ENCODE peak calls at places on chromosomes 3 and 15, in ten cellular contexts. L, V, W, K, M, X, G, P, I and H are unnamed samples.

GRCh38 chr15:79849789-79850188 is 47.0 kb downstream of the MTHFS start:
- DNase-seq in L (peak; percentile 35), V (no peak), W (peak; percentile 82), K (no peak), M (peak; percentile 12), X (no peak), G (peak; percentile 30), P (no peak), I (no peak), H (peak; percentile 19)

GRCh38 chr3:42709621-42710020 is 7.0 kb upstream of the HHATL start:
- DNase-seq in L (no peak), V (peak; percentile 30), W (no peak), K (peak; percentile 19), M (no peak), X (peak; percentile 36), G (no peak), P (no peak), I (no peak), H (no peak)

GRCh38 chr3:4813855-4814254 is 165.4 kb upstream of the BHLHE40 start:
- DNase-seq in L (no peak), V (no peak), W (no peak), K (no peak), M (no peak), X (no peak), G (no peak), P (no peak), I (no peak), H (no peak)

GRCh38 chr3:118468801-118469200 is 565.8 kb downstream of the IGSF11 start:
- DNase-seq in L (no peak), V (no peak), W (no peak), K (no peak), M (no peak), X (no peak), G (no peak), P (no peak), I (no peak), H (no peak)

GRCh38 chr3:160478338-160478737 is 28.8 kb upstream of the TRIM59 start:
- DNase-seq in L (no peak), V (no peak), W (no peak), K (no peak), M (no peak), X (no peak), G (no peak), P (no peak), I (no peak), H (no peak)

GRCh38 chr3:72766866-72767265 is 81.4 kb downstream of the SHQ1 start:
- DNase-seq in L (no peak), V (no peak), W (peak; percentile 55), K (no peak), M (no peak), X (no peak), G (no peak), P (no peak), I (no peak), H (no peak)

GRCh38 chr3:18087963-18088362 is 337.2 kb downstream of the SATB1 start:
- DNase-seq in L (no peak), V (no peak), W (no peak), K (no peak), M (no peak), X (no peak), G (no peak), P (no peak), I (no peak), H (no peak)

GRCh38 chr3:4976109-4976508 is 3.1 kb upstream of the BHLHE40 start:
- DNase-seq in L (peak; percentile 48), V (no peak), W (peak; percentile 82), K (no peak), M (peak; percentile 79), X (peak; percentile 82), G (peak; percentile 56), P (peak; percentile 60), I (peak; percentile 87), H (no peak)

GRCh38 chr3:59540696-59541095 is 490.9 kb upstream of the CFAP20DC start:
- DNase-seq in L (no peak), V (no peak), W (peak; percentile 17), K (no peak), M (no peak), X (no peak), G (no peak), P (no peak), I (no peak), H (no peak)

GRCh38 chr3:59540241-59540640 is 490.4 kb upstream of the CFAP20DC start:
- DNase-seq in L (no peak), V (no peak), W (no peak), K (no peak), M (no peak), X (no peak), G (no peak), P (no peak), I (no peak), H (no peak)

GRCh38 chr3:59541352-59541751 is 491.5 kb upstream of the CFAP20DC start:
- DNase-seq in L (no peak), V (no peak), W (no peak), K (no peak), M (no peak), X (no peak), G (no peak), P (no peak), I (no peak), H (peak; percentile 47)

DNA sequence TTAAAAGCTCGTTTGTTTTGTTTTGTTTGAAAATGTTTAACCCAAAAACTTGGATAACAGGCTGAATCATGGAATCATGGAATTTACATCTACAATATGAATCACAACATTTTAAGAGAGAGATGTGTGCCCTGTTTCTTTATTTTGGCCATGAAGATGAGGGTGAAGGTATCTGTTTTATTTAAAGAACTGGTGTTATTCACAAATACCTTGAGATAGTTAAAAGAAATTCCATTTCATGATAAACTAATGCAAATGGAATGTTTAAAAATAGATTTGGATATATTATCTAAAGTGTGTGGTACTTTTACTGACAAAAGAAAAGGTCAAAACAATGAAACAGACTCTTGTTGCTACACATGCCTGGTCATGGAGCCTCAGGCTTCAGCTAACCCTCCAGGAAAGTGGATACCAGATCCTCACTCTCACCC is 486.0 kb upstream of the CFAP20DC start:
- DNase-seq in L (no peak), V (no peak), W (no peak), K (no peak), M (no peak), X (no peak), G (peak; percentile 2), P (no peak), I (no peak), H (no peak)
- TF ChIP-seq POLR2AphosphoS5 in L (no peak), V (no peak), W (no peak), K (no peak), M (no peak), X (no peak), G (no peak), P (no peak), I (no peak), H (no peak)

GRCh38 chr3:187016639-187017345 is 86.5 kb downstream of the ST6GAL1 start:
- DNase-seq in L (no peak), V (no peak), W (no peak), K (no peak), M (peak; percentile 53), X (no peak), G (no peak), P (no peak), I (no peak), H (no peak)

GRCh38 chr3:187021748-187022402 is 91.5 kb downstream of the ST6GAL1 start:
- DNase-seq in L (no peak), V (no peak), W (no peak), K (no peak), M (no peak), X (no peak), G (no peak), P (no peak), I (no peak), H (no peak)

GRCh38 chr3:187017511-187018230 is 87.3 kb downstream of the ST6GAL1 start:
- DNase-seq in L (no peak), V (no peak), W (no peak), K (no peak), M (no peak), X (no peak), G (no peak), P (no peak), I (no peak), H (no peak)

GRCh38 chr3:187020376-187020775 is 90.0 kb downstream of the ST6GAL1 start:
- DNase-seq in L (no peak), V (no peak), W (no peak), K (no peak), M (no peak), X (no peak), G (no peak), P (no peak), I (no peak), H (no peak)

GRCh38 chr3:187019542-187020072 is 89.3 kb downstream of the ST6GAL1 start:
- DNase-seq in L (no peak), V (no peak), W (peak; percentile 34), K (no peak), M (peak; percentile 9), X (no peak), G (peak; percentile 10), P (no peak), I (no peak), H (no peak)
- TF ChIP-seq CTCF in L (no peak), V (no peak), W (peak; percentile 38), K (no peak), M (peak; percentile 53), X (no peak), G (no peak), P (no peak), I (no peak), H (no peak)

GRCh38 chr3:49025005-49025792 is 3.3 kb downstream of the NDUFAF3 start:
- DNase-seq in L (no peak), V (no peak), W (no peak), K (no peak), M (no peak), X (no peak), G (peak; percentile 17), P (no peak), I (no peak), H (no peak)

GRCh38 chr3:49027634-49028033 is 1.6 kb downstream of the IMPDH2 start:
- DNase-seq in L (no peak), V (no peak), W (no peak), K (no peak), M (no peak), X (no peak), G (no peak), P (no peak), I (no peak), H (no peak)

GRCh38 chr3:49025793-49026520 is 3.2 kb downstream of the IMPDH2 start:
- DNase-seq in L (no peak), V (no peak), W (no peak), K (no peak), M (no peak), X (no peak), G (no peak), P (no peak), I (no peak), H (no peak)

GRCh38 chr3:49028298-49028672 is 913 bp downstream of the IMPDH2 start:
- DNase-seq in L (no peak), V (no peak), W (no peak), K (no peak), M (no peak), X (no peak), G (peak; percentile 4), P (no peak), I (no peak), H (no peak)

DNA sequence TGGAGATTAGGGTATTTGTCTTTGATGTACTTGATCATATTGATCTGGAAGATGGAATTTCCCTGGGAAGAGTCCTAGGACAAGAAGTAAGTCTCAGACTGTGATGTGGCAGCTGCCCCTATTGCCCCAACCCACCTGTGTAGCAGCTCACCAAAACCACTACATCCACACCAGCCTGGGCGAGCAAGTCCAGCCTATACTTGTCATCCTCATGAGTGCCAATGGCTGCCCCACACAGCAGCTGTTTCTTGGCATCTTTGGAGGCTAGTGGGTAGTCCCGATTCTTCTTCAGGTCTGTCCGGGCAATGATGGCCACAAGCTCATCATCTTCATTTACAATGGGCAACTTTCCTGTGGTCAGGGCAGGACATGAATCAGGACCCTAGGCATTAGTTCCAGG is 2.7 kb downstream of the IMPDH2 start:
- DNase-seq in L (no peak), V (no peak), W (no peak), K (no peak), M (no peak), X (no peak), G (no peak), P (no peak), I (no peak), H (no peak)
- TF ChIP-seq POLR2AphosphoS5 in L (no peak), V (no peak), W (peak; percentile 12), K (no peak), M (no peak), X (peak; percentile 16), G (no peak), P (no peak), I (peak; percentile 68), H (no peak)

GRCh38 chr3:120147072-120147871 is 53.0 kb upstream of the GSK3B start:
- DNase-seq in L (peak; percentile 70), V (no peak), W (peak; percentile 65), K (no peak), M (peak; percentile 39), X (no peak), G (no peak), P (peak; percentile 46), I (no peak), H (peak; percentile 85)
- TF ChIP-seq CTCF in L (no peak), V (no peak), W (peak; percentile 60), K (no peak), M (peak; percentile 68), X (no peak), G (no peak), P (no peak), I (peak; percentile 60), H (no peak)